ENCODE peak calls at places on chromosomes 13 and 19, in seven cellular contexts. S, N, J, Z, L, X and D are unnamed samples.

GRCh38 chr13:54989418-54989817 is 1960.8 kb downstream of the OLFM4 start:
- DNase-seq in S (no peak), N (no peak), J (no peak), Z (no peak), L (no peak), X (no peak), D (no peak)

GRCh38 chr13:49340161-49340560 is 92.4 kb downstream of the CDADC1 start:
- DNase-seq in S (no peak), N (no peak), J (no peak), Z (no peak), L (no peak), X (no peak), D (no peak)

GRCh38 chr13:59746291-59746962 is 417.3 kb downstream of the DIAPH3 start:
- DNase-seq in S (no peak), N (peak), J (no peak), Z (peak), L (no peak), X (no peak), D (peak)

GRCh38 chr19:57269515-57270250 is 10.6 kb upstream of the ZNF460 start:
- DNase-seq in S (no peak), N (peak), J (no peak), Z (peak), L (peak), X (no peak), D (peak)

GRCh38 chr13:30713133-30713532 is 22.2 kb upstream of the ALOX5AP start:
- DNase-seq in S (no peak), N (peak), J (no peak), Z (no peak), L (peak), X (peak), D (no peak)

GRCh38 chr13:109163052-109163413 is 533.6 kb downstream of the MYO16 start:
- DNase-seq in S (no peak), N (no peak), J (no peak), Z (no peak), L (no peak), X (no peak), D (no peak)

GRCh38 chr13:108728370-108728769 is 99.0 kb downstream of the MYO16 start:
- DNase-seq in S (peak), N (no peak), J (no peak), Z (no peak), L (no peak), X (no peak), D (no peak)

GRCh38 chr13:91264484-91264883 is 83.0 kb upstream of the MIR17HG start:
- DNase-seq in S (no peak), N (no peak), J (no peak), Z (no peak), L (no peak), X (no peak), D (no peak)

GRCh38 chr13:65943024-65943423 is 1287.1 kb downstream of the PCDH9 start:
- DNase-seq in S (no peak), N (peak), J (peak), Z (no peak), L (peak), X (no peak), D (peak)

GRCh38 chr19:46635920-46636761 is at the start of gene GNG8:
- DNase-seq in S (no peak), N (no peak), J (no peak), Z (no peak), L (no peak), X (no peak), D (no peak)

GRCh38 chr13:20924758-20925394 is 22.3 kb upstream of the XPO4 start:
- DNase-seq in S (peak), N (peak), J (peak), Z (peak), L (peak), X (peak), D (peak)

GRCh38 chr13:36131931-36132297 is 732 bp upstream of the DCLK1 start:
- DNase-seq in S (no peak), N (peak), J (peak), Z (no peak), L (no peak), X (peak), D (no peak)

GRCh38 chr13:33633701-33634525 is 184.0 kb upstream of the RFC3 start:
- DNase-seq in S (no peak), N (peak), J (no peak), Z (peak), L (no peak), X (no peak), D (no peak)

GRCh38 chr19:24074720-24075119 is 12.3 kb upstream of the ZNF254 start:
- DNase-seq in S (no peak), N (peak), J (no peak), Z (peak), L (no peak), X (no peak), D (no peak)

GRCh38 chr19:46731007-46731501 is 14.1 kb upstream of the PRKD2 start:
- DNase-seq in S (no peak), N (peak), J (no peak), Z (peak), L (peak), X (no peak), D (peak)

GRCh38 chr13:106810069-106810468 is 242.1 kb upstream of the ARGLU1 start:
- DNase-seq in S (no peak), N (no peak), J (no peak), Z (no peak), L (no peak), X (no peak), D (no peak)

DNA sequence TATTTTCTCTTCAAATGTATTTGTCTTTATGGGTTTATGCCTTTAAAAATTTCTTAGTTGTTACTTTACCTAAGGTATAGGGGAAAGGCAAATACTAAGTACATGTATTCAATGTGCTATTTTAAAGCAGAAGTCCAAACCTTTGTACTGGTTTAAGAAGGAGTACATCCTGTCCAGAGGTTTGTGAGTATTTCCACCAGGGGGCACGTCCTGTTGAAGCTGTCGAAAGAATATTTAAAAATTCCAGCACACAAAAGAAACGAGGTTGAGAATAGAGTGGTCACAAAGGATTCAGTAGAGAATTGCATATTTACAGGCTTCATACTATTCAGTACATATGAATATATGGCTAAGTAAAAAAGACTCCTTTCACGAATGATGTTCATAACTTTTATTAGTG is 59.8 kb downstream of the URI1 start:
- DNase-seq in S (no peak), N (peak), J (no peak), Z (no peak), L (peak), X (no peak), D (no peak)
- TF ChIP-seq CTCF in S (no peak), N (no peak), J (no peak), Z (no peak), L (peak), X (no peak), D (no peak)

DNA sequence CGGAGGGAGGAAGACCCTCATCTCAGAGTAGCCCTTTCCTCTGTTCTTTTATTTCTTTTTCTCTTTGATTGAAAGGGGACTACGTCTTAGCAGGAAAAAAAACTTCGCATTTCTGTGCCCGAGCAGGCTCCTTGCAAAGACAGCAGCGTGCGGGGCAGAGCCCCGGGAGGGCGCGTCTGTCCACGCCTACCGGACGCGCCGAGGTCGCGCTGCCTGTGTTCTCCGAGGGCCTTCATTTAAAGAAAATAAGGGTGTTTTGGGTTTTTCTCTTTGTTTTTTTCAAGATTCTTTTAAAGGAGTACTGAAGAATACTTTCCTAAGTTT is 29.2 kb downstream of the CERS1 start:
- DNase-seq in S (no peak), N (no peak), J (no peak), Z (no peak), L (no peak), X (no peak), D (no peak)
- TF ChIP-seq CTCF in S (no peak), N (no peak), J (no peak), Z (no peak), L (no peak), X (peak), D (no peak)

GRCh38 chr19:39516270-39516669 is 1.3 kb downstream of the SELENOV start:
- DNase-seq in S (peak), N (no peak), J (no peak), Z (no peak), L (no peak), X (no peak), D (no peak)
- TF ChIP-seq CTCF in S (no peak), N (no peak), J (no peak), Z (no peak), L (no peak), X (no peak), D (no peak)

GRCh38 chr13:89925107-89925506 is 1422.4 kb upstream of the MIR17HG start:
- DNase-seq in S (no peak), N (no peak), J (no peak), Z (peak), L (peak), X (no peak), D (no peak)
- TF ChIP-seq CTCF in S (peak), N (no peak), J (no peak), Z (peak), L (peak), X (no peak), D (no peak)

DNA sequence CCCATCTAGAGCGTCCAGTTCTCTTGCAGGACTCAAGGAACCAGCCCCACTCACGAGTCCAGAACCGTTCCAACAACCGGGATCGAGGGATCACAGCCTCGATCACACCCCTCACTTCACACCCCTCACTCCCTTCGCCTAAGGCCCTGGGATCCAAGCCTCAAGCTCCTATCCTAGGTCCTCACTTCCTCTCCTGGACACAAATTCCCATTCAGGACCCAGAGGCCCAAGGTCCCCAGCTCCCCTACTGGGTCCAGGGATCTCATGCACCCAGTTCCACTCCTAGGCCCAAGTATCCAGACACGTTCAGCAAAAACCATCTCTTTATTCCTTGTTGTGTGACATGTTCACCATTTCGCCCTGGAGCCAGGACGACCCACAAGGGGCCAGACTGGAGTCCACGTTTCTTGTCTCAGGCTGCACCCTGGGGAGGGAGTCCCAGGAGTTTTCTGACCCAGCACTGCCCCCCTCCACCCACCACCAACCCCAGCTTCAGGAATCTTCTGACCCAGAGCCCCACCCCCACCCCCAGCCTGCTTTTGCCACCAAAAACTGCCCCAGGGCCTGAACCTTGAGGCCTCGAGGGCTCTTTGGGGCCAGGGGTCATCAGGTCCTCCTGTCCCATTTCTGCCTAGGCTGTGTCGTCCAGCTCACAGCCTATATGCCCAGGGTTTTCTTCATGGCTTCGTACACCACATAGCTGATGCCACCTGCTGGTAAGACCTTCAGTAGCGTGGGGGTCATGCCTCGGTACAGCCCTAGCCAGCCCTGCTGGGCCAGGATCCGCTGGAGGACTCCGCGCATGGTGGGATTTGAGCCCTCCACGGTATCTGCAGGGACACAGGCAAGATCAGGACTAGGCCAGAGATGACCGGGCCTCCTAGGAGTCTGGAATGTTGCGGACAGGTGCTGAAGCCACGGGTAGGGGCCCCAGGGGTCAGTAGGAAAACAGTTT is 1.4 kb upstream of the KHSRP start:
- DNase-seq in S (no peak), N (no peak), J (no peak), Z (no peak), L (no peak), X (no peak), D (no peak)
- TF ChIP-seq CTCF in S (peak), N (no peak), J (peak), Z (no peak), L (no peak), X (no peak), D (no peak)